ENCODE peak calls at places on chromosome 16, in four cellular contexts. L is NT2/D1, Z is tibial nerve, G is aorta. F is an unnamed sample. For H3K4me1, the result is how much of the 10 kb centered on the place peaks cover.

GRCh38 chr16:85464342-85465305 is 148.5 kb upstream of the GSE1 start:
- DNase-seq in L (no peak), Z (no peak), G (no peak), F (no peak)

GRCh38 chr16:86022381-86022960 is 123.5 kb downstream of the IRF8 start:
- DNase-seq in L (no peak), Z (no peak), G (no peak), F (no peak)

GRCh38 chr16:70523621-70524405 is at the start of gene SF3B3:
- DNase-seq in L (no peak), Z (peak), G (peak), F (peak)

GRCh38 chr16:81513204-81514040 is 68.8 kb downstream of the CMIP start:
- DNase-seq in L (no peak), Z (no peak), G (peak), F (peak)

GRCh38 chr16:84255050-84255810 is 15.4 kb upstream of the KCNG4 start:
- DNase-seq in L (no peak), Z (no peak), G (no peak), F (no peak)

GRCh38 chr16:70715113-70715711 is 29.4 kb upstream of the MTSS2 start:
- DNase-seq in L (no peak), Z (peak), G (peak), F (no peak)

GRCh38 chr16:81106826-81107503 is 10.8 kb upstream of the GCSH start:
- DNase-seq in L (no peak), Z (no peak), G (no peak), F (peak)

GRCh38 chr16:46466239-46466638 is 154.9 kb downstream of the SHCBP1 start:
- DNase-seq in L (no peak), Z (no peak), G (no peak), F (no peak)

GRCh38 chr16:83441523-83441922 is 366.3 kb upstream of the HSBP1 start:
- DNase-seq in L (no peak), Z (no peak), G (no peak), F (no peak)

GRCh38 chr16:22123759-22124490 is 31.6 kb downstream of the VWA3A start:
- DNase-seq in L (no peak), Z (no peak), G (no peak), F (no peak)

GRCh38 chr16:80739523-80739922 is 64.9 kb downstream of the CDYL2 start:
- DNase-seq in L (no peak), Z (no peak), G (no peak), F (no peak)

GRCh38 chr16:67883146-67883871 is 1.4 kb upstream of the NRN1L start:
- DNase-seq in L (no peak), Z (no peak), G (no peak), F (no peak)

GRCh38 chr16:74143171-74143570 is 153.4 kb upstream of the PSMD7 start:
- DNase-seq in L (no peak), Z (no peak), G (no peak), F (no peak)

GRCh38 chr16:62363451-62363850 is 327.2 kb upstream of the CDH8 start:
- DNase-seq in L (peak), Z (no peak), G (no peak), F (no peak)

GRCh38 chr16:50314665-50315064 is 48.3 kb downstream of the ADCY7 start:
- DNase-seq in L (no peak), Z (no peak), G (no peak), F (no peak)

GRCh38 chr16:71734511-71734910 is 10.0 kb upstream of the PHLPP2 start:
- DNase-seq in L (no peak), Z (no peak), G (no peak), F (no peak)

DNA sequence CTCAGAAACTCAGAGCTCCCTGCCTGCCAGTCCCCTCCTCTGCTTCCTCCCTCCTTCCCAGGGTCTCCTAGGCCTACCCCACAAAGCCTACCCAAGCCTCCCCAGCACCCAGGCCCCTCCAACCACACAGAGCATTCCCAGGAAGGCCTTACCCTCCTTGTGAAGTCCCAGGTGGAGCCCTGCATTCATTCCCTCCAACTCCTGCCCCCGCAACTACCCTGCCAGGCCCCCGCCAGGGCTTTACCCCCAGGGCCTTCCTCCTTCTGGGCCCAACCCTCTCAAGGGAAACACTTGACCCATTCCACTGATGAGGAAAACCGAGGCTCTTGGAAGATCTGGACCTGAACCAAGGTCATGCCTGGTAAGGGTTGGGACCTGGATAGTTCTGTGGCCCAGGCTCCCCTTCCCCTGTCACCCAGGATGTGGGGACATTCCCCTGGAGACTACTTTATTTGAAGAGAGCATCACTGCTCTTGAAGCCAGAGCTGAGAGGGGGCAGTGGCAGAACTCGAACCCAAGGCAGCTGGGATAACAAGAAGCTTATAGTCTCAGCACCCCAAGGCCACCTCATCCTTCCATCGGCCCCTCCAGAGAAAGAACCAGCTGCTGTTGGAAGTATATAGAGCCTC is 12.5 kb downstream of the PLLP start:
- DNase-seq in L (no peak), Z (no peak), G (no peak), F (no peak)
- H3K4me1 ChIP-seq in L (under half), Z (under half), G (under half), F (half or more)

DNA sequence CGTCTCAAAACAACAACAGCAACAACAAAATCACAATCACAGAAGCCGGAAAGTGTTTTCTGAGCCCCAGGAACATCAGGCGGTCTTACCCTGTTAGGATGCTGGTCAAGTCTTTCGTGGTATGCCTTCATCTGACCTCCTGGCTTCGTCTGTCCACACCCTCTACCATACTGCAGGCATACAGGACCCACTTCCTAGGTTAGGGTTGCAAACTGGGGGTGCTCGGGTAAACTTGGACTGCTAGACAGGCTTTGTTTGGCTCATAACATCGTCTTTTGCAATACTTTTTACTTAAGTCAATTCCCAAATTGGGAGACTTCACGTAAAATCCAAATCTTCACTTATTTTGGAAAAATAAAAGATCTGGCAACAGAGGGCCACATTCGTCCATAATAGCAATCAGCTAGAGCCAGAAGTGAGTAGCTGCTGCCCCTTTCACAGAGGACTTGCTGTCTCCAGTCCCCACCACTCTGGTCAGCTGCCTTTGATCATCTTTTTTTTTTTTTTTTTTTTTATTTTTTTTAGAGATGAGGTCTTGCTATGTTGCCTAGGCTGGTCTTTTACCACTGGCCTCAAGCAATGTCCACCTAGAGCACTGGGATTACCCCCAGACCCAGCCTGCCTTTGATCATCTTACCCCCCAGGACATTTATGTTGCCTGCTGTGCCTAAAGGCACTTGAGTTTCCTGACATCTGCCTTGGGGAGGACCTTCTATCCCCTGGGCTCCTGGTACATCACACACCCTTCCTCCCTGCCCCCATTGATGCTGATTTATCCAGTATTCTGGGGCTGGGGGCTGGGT is 30.1 kb downstream of the CHD9 start:
- DNase-seq in L (no peak), Z (no peak), G (no peak), F (no peak)
- H3K4me1 ChIP-seq in L (under half), Z (under half), G (under half), F (under half)

DNA sequence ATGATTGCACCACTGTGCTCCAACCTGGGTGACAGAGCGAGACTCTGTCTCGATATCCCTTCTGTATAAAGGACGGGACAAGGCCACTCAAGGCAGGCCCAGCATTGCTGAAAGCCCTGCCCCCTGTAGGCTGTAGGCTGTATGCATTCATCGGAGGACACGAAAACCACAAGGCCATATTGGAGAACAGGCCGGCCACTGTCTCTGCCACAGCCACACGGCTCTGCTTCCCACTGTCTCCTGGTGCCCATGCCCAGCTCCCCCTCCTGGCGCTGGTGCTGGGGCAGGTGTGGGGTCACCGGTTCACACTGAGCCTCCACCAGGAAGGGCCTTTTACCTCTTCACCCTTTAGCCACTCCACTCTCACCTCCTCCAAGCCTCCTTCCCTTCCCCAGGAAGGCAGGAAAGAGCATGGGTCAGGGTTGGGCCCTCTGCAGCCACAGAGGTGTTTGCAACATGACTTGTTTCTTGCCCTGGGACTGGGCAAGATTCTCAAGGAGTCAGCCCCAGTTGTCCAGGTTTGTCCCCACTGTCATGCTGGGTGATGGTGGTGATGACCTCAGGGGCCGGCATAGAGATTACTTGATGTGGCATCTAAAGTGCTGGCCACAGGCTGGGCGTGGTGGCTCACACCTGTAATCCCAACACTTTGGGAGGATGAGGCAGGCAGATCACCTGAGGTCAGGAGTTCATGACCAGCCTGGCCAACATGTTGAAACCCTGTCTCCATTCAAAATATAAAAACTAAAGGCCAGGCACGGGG is 5.3 kb upstream of the NTN3 start:
- DNase-seq in L (no peak), Z (no peak), G (no peak), F (no peak)
- H3K4me1 ChIP-seq in L (under half), Z (under half), G (under half), F (under half)

GRCh38 chr16:1613728-1614225 is 1.6 kb downstream of the CRAMP1 start:
- DNase-seq in L (no peak), Z (no peak), G (no peak), F (peak)

GRCh38 chr16:1610841-1611653 is 825 bp downstream of the IFT140 start:
- DNase-seq in L (no peak), Z (no peak), G (no peak), F (no peak)

GRCh38 chr16:1614226-1615102 is 2.3 kb downstream of the CRAMP1 start:
- DNase-seq in L (no peak), Z (no peak), G (no peak), F (peak)

GRCh38 chr16:1613240-1613639 is 1.1 kb downstream of the CRAMP1 start:
- DNase-seq in L (no peak), Z (no peak), G (no peak), F (no peak)

GRCh38 chr16:1612320-1613111 is at the start of gene CRAMP1:
- DNase-seq in L (no peak), Z (no peak), G (no peak), F (no peak)
- H3K4me1 ChIP-seq in L (under half), Z (under half), G (under half), F (under half)

DNA sequence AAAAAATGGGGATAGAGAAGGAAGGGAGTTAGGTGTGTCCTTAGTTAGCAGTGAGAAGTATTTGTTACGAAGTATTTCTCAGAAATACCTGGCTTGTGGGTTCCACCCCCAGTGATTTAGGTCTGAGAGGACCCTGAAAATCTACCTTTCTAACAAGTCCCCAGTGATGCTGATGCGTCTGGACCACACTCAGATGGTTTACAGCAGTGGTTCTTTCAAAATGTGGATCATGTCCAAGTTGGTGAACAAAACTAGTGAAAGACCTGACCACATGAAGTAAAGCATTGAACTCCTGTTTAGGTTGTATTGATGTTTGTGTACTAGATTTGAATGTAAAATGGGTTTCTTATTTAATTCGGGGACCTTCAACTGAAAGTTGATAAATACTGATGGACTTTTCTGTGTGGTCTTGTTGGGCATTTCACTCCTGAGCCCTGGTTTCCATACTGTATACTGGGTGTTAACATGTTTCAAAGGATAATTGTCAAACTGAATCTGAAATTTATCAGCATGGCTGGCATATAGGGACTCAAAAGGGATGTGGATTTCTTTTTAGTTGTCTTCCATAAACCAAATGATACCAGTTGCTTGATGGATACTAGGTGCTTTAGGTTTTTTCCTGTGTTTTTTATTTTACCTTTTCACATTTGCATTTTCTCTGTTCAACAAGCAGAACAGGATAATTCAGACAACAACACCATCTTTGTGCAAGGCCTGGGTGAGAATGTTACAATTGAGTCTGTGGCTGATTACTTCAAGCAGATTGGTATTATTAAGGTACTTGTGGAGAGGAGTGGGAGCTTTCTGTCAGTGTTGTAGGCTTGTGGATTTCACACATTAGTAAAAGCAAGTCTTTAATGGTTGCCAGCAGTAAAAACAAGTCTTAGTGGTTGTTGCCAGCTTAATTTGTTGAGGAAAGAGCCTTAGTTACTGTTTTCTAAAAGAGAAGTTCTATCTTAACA is 8.8 kb downstream of the FUS start:
- DNase-seq in L (no peak), Z (no peak), G (no peak), F (no peak)
- H3K4me1 ChIP-seq in L (under half), Z (under half), G (under half), F (under half)

DNA sequence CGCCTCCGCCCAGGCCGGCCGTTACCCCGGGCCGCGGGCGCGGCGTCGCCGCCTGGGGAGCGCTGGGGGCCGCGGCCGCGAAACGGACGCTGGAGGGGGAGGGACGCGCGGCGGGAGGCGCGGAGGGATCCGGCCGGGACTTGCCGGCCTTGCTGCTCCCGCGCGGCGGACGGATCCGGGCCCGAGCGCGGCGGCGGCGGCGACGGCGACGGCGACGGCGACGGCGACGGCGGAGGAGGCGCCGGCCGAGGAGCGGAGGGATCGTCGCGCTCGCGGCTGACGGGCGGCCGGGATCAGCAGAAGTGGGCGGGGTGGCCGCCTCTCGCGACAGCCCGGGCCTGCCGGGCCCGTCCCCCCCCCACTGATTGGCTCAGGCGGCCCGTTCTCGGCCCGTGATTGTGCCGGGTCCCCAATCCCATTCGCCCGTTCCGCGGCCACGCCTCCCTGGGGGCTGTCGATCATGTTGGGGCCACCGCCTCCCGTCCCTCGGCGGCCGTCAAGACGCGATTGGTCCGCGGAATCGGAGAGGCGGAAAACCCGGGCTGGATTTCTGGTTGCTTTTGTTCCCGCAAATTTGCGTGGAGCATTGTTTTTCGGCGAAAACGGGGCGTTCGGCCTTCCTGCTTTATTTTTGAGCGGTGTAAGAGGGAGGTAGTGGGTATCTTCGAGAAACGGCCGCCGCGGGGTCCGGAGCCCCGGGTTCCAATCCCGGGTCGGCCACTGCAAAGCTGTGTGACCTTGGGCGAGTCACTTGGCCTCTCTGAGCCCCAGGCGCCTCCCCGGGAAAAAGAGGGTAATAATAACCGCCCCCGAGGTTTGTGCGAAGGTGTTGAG is at the start of gene ZCCHC14:
- DNase-seq in L (peak), Z (peak), G (peak), F (peak)
- H3K4me1 ChIP-seq in L (under half), Z (under half), G (under half), F (under half)

DNA sequence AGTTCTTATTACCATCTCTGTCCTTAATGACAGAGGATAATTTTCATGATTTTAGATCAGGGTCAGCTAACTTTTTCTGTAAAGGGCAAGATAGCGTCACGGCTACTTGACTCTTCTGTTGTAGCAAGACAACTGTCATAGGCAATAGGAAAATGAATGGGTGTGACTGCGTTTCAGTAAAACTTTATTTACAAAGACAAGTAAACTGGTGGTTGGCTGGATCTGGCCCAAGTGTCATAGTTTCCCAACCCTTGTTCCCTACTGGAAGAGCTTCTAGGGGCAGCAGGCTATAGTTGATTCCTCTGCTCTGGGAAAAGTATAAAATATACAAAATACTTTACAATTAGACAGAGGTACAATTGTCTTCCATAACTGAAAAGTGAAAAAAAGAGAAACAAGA is 50.6 kb upstream of the VPS4A start:
- DNase-seq in L (no peak), Z (no peak), G (no peak), F (no peak)
- H3K4me1 ChIP-seq in L (under half), Z (under half), G (under half), F (under half)

F was measured in spleen.